ENCODE peak calls at places on chromosomes 13 and 19, in five cellular contexts. F, T, M, C and G are unnamed samples.

GRCh38 chr19:21568816-21569496 is 63.6 kb downstream of the ZNF429 start:
- DNase-seq in F (peak; percentile 15), T (peak; percentile 94), M (no peak), C (no peak), G (peak; percentile 43)

GRCh38 chr13:113151745-113152707 is 6.4 kb upstream of the PROZ start:
- DNase-seq in F (peak; percentile 41), T (no peak), M (no peak), C (no peak), G (no peak)

GRCh38 chr13:101785858-101786257 is 333.4 kb downstream of the ITGBL1 start:
- DNase-seq in F (peak; percentile 3), T (no peak), M (peak; percentile 2), C (no peak), G (no peak)

GRCh38 chr19:50719566-50719965 is at the start of gene SHANK1:
- DNase-seq in F (no peak), T (no peak), M (no peak), C (no peak), G (no peak)

GRCh38 chr19:41330946-41331678 is 21.1 kb downstream of the CCDC97 start:
- DNase-seq in F (no peak), T (no peak), M (no peak), C (no peak), G (no peak)

GRCh38 chr19:9219489-9219888 is at the start of gene OR7D4:
- DNase-seq in F (no peak), T (no peak), M (no peak), C (no peak), G (no peak)

GRCh38 chr13:43156916-43157315 is 133.5 kb downstream of the DNAJC15 start:
- DNase-seq in F (no peak), T (no peak), M (no peak), C (no peak), G (no peak)

GRCh38 chr13:113273856-113274590 is 23.0 kb upstream of the LAMP1 start:
- DNase-seq in F (peak; percentile 66), T (peak; percentile 68), M (no peak), C (no peak), G (no peak)

GRCh38 chr19:4310247-4311121 is 6.1 kb downstream of the FSD1 start:
- DNase-seq in F (no peak), T (no peak), M (no peak), C (no peak), G (no peak)

GRCh38 chr19:33279430-33280350 is 22.6 kb downstream of the CEBPA start:
- DNase-seq in F (no peak), T (no peak), M (no peak), C (peak; percentile 61), G (no peak)

GRCh38 chr13:112434937-112435523 is 58.9 kb downstream of the SPACA7 start:
- DNase-seq in F (no peak), T (no peak), M (no peak), C (no peak), G (no peak)

GRCh38 chr19:17687857-17688784 is at the start of gene UNC13A:
- DNase-seq in F (peak; percentile 48), T (no peak), M (peak; percentile 78), C (peak; percentile 40), G (peak; percentile 72)

GRCh38 chr13:83221813-83222241 is 660.4 kb downstream of the SLITRK1 start:
- DNase-seq in F (peak; percentile 92), T (no peak), M (no peak), C (no peak), G (no peak)

GRCh38 chr19:6450166-6450565 is 9.4 kb downstream of the SLC25A23 start:
- DNase-seq in F (no peak), T (no peak), M (no peak), C (no peak), G (no peak)

GRCh38 chr13:51241720-51242119 is 19.5 kb downstream of the FAM124A start:
- DNase-seq in F (peak; percentile 92), T (no peak), M (no peak), C (no peak), G (no peak)

GRCh38 chr19:5635427-5635826 is 12.5 kb downstream of the SAFB start:
- DNase-seq in F (no peak), T (no peak), M (no peak), C (no peak), G (no peak)

GRCh38 chr19:11175920-11176319 is 20.3 kb upstream of the SPC24 start:
- DNase-seq in F (no peak), T (no peak), M (no peak), C (no peak), G (no peak)

GRCh38 chr19:45528149-45528743 is 21.0 kb downstream of the VASP start:
- DNase-seq in F (peak; percentile 29), T (no peak), M (no peak), C (no peak), G (no peak)

GRCh38 chr19:47309608-47310007 is at the start of gene C5AR1:
- DNase-seq in F (no peak), T (peak; percentile 76), M (no peak), C (no peak), G (no peak)

GRCh38 chr13:73849292-73849691 is 284.9 kb downstream of the KLF12 start:
- DNase-seq in F (peak; percentile 61), T (no peak), M (no peak), C (no peak), G (no peak)

GRCh38 chr19:8208119-8208709 is 956 bp upstream of the CERS4 start:
- DNase-seq in F (no peak), T (no peak), M (peak; percentile 14), C (no peak), G (no peak)

GRCh38 chr19:18859676-18860301 is 28.0 kb downstream of the UPF1 start:
- DNase-seq in F (peak; percentile 35), T (no peak), M (no peak), C (no peak), G (no peak)

GRCh38 chr19:31214086-31214485 is 135.2 kb downstream of the TSHZ3 start:
- DNase-seq in F (peak; percentile 99), T (peak; percentile 67), M (no peak), C (no peak), G (no peak)

GRCh38 chr13:40504641-40505040 is 161.8 kb downstream of the FOXO1 start:
- DNase-seq in F (no peak), T (no peak), M (no peak), C (no peak), G (no peak)

GRCh38 chr19:23440791-23441190 is 45.5 kb upstream of the ZNF91 start:
- DNase-seq in F (no peak), T (no peak), M (no peak), C (peak; percentile 5), G (no peak)
- TF ChIP-seq CTCF in F (peak; percentile 29), T (peak; percentile 6), M (peak; percentile 53), C (no peak), G (no peak)

DNA sequence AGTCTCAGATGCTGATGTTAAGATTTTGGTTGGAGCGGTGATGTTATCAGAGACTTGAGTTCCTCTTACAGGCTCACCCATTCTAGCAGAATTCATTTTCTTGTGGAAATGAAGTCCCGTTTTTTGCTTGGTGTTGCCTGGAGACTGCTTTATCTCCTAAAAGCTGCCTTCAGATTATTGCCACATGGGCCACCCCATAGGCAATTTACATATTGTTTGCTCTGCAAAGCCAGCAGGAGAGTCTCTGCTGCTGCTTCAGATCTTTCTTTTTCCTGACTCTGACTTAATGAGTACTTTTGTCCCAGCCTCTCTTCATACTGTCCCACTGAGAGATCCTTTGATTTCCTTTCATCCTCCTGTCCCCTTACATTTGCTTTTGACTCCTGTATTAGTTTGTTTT is 114.6 kb downstream of the TDRD3 start:
- DNase-seq in F (no peak), T (no peak), M (no peak), C (no peak), G (no peak)
- TF ChIP-seq CTCF in F (no peak), T (no peak), M (no peak), C (no peak), G (no peak)

GRCh38 chr13:109402976-109403375 is 383.4 kb downstream of the IRS2 start:
- DNase-seq in F (no peak), T (no peak), M (no peak), C (no peak), G (no peak)
- TF ChIP-seq CTCF in F (no peak), T (no peak), M (no peak), C (no peak), G (no peak)

GRCh38 chr19:16185123-16185924 is at the start of gene FAM32A:
- DNase-seq in F (peak; percentile 99), T (peak; percentile 100), M (peak; percentile 95), C (peak; percentile 96), G (peak; percentile 99)

GRCh38 chr19:16190198-16190597 is 5.0 kb downstream of the FAM32A start:
- DNase-seq in F (no peak), T (no peak), M (no peak), C (no peak), G (no peak)

GRCh38 chr19:16188521-16188920 is 3.3 kb downstream of the FAM32A start:
- DNase-seq in F (no peak), T (no peak), M (no peak), C (no peak), G (no peak)

GRCh38 chr19:16184665-16185122 is 516 bp upstream of the FAM32A start:
- DNase-seq in F (no peak), T (no peak), M (no peak), C (no peak), G (no peak)

GRCh38 chr19:16185925-16186234 is 670 bp downstream of the FAM32A start:
- DNase-seq in F (no peak), T (no peak), M (no peak), C (no peak), G (peak; percentile 55)
- TF ChIP-seq CTCF in F (peak; percentile 36), T (no peak), M (no peak), C (no peak), G (peak; percentile 40)

GRCh38 chr19:58381460-58382220 is 810 bp upstream of the ZNF837 start:
- DNase-seq in F (no peak), T (no peak), M (no peak), C (no peak), G (no peak)

GRCh38 chr19:58379276-58379675 is 1.6 kb downstream of the ZNF837 start:
- DNase-seq in F (no peak), T (no peak), M (no peak), C (no peak), G (no peak)

GRCh38 chr19:58380037-58380735 is 644 bp downstream of the ZNF837 start:
- DNase-seq in F (no peak), T (no peak), M (no peak), C (no peak), G (no peak)

GRCh38 chr19:58382997-58383603 is 2.3 kb upstream of the ZNF837 start:
- DNase-seq in F (no peak), T (no peak), M (no peak), C (no peak), G (no peak)

DNA sequence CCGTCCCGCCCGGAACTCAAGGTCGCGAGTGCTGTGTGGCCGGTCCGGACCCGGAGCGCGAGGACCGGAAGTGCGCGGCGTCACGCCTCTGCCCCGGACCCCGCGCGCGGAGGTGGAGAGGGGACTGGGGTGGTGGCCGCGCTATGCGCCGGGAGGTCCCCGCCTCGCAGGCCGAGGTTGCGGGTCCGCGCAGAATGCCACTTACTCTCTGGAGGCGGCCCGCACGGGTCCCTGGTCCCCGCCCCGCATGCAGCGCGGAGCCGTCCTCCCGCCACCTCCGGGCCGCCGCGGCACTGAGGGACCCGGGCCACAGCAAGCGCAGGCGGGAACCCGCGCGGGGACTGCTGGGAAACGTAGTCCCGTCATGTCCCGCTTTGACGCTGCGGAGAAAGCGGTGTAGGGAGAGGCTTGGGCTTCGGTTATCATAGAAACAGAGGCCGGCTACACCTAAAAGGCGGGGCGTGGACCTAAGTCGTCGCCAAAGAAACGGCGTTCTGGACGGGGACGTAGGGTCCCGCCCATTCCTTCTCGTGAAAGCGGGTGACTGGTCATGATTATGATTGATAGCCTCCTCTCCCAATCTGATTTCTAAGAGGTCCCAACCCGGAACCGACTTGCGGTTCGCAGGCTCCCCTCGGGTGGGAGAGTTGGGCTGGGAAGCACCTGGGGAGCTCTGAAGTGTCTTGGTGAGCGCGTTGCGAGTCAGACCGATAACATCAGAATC is at the start of gene ZNF837:
- DNase-seq in F (peak; percentile 100), T (peak; percentile 100), M (peak; percentile 92), C (peak; percentile 98), G (peak; percentile 96)
- TF ChIP-seq CTCF in F (no peak), T (peak; percentile 30), M (no peak), C (no peak), G (no peak)